ENCODE peak calls at places on chromosomes 13 and 19, in six cellular contexts. F is sigmoid colon, X is body of pancreas, I is transverse colon, N is uterus, P is breast epithelium. S is an unnamed sample.

GRCh38 chr13:105139380-105140285 is 1395.8 kb downstream of the EFNB2 start:
- DNase-seq in F (peak), X (peak), I (peak), N (no peak), P (peak), S (peak)

GRCh38 chr13:99864627-99864990 is 107.0 kb downstream of the ZIC5 start:
- DNase-seq in F (no peak), X (no peak), I (no peak), N (no peak), P (no peak), S (no peak)

GRCh38 chr13:40910324-40911050 is 108.6 kb downstream of the ELF1 start:
- DNase-seq in F (no peak), X (no peak), I (no peak), N (no peak), P (no peak), S (no peak)

GRCh38 chr13:113882266-113882627 is 18.4 kb upstream of the GAS6 start:
- DNase-seq in F (no peak), X (peak), I (no peak), N (no peak), P (no peak), S (peak)

GRCh38 chr13:112893570-112894422 is 75.2 kb upstream of the MCF2L start:
- DNase-seq in F (no peak), X (peak), I (peak), N (no peak), P (no peak), S (no peak)

GRCh38 chr19:53057904-53058579 is 13.5 kb downstream of the ERVV-2 start:
- DNase-seq in F (no peak), X (peak), I (no peak), N (no peak), P (no peak), S (no peak)

GRCh38 chr19:17037966-17038500 is 11.4 kb upstream of the CPAMD8 start:
- DNase-seq in F (no peak), X (no peak), I (no peak), N (no peak), P (no peak), S (no peak)

GRCh38 chr19:35357867-35358573 is at the start of gene FFAR3:
- DNase-seq in F (peak), X (peak), I (no peak), N (no peak), P (no peak), S (peak)

GRCh38 chr19:50178320-50178719 is 15.2 kb upstream of the IZUMO2 start:
- DNase-seq in F (no peak), X (no peak), I (peak), N (no peak), P (no peak), S (no peak)

GRCh38 chr13:25203256-25203794 is 31.2 kb upstream of the AMER2 start:
- DNase-seq in F (no peak), X (no peak), I (no peak), N (no peak), P (no peak), S (no peak)

GRCh38 chr19:5997371-5997770 is 19.4 kb upstream of the RANBP3 start:
- DNase-seq in F (no peak), X (no peak), I (no peak), N (no peak), P (no peak), S (no peak)

GRCh38 chr19:2014081-2014693 is 1.3 kb downstream of the BTBD2 start:
- DNase-seq in F (peak), X (no peak), I (no peak), N (no peak), P (no peak), S (no peak)
- H3K4me3 ChIP-seq in F (peak), X (no peak), I (no peak), N (peak), P (peak), S (no peak)

GRCh38 chr19:39846678-39847486 is 703 bp upstream of the FBL start:
- DNase-seq in F (no peak), X (no peak), I (peak), N (no peak), P (no peak), S (no peak)

GRCh38 chr19:39845172-39845571 is 1.0 kb downstream of the FBL start:
- DNase-seq in F (no peak), X (no peak), I (no peak), N (no peak), P (no peak), S (no peak)

GRCh38 chr19:39847525-39847924 is 1.3 kb upstream of the FBL start:
- DNase-seq in F (no peak), X (no peak), I (no peak), N (no peak), P (no peak), S (no peak)

GRCh38 chr19:39845621-39846175 is 481 bp downstream of the FBL start:
- DNase-seq in F (no peak), X (no peak), I (no peak), N (no peak), P (no peak), S (no peak)

DNA sequence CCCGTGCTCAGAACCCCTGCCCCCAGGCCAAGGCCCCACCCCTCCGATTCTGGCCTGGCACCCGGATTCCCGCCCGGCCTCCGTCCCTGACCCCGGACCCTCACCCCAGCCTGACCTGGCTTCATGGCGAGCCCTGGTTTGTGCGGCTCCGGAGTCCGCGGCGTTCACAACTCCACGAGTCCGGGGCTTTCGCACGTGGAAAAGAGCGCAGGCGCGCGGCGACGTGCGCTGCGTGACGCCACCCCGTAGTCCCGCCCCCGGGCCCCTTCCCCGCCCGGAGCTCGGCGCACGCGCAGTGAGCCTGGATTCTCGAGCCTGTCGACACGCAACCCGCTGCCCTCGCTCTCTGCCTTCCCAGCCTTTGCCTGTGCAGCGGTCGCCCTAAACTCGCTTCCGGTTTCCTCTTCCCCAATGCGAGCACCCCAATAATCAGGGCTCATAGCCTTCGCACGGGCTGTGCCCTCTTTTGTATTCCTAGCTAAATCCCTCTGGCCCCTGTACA is at the start of gene FBL:
- DNase-seq in F (peak), X (peak), I (peak), N (peak), P (peak), S (peak)
- TF ChIP-seq POLR2A in F (no peak), X (peak), I (peak), N (peak), P (peak), S (peak)

GRCh38 chr13:87052731-87053130 is 618.4 kb upstream of the SLITRK5 start:
- DNase-seq in F (no peak), X (no peak), I (no peak), N (no peak), P (no peak), S (no peak)
- H3K4me3 ChIP-seq in F (no peak), X (no peak), I (no peak), N (no peak), P (no peak), S (no peak)

GRCh38 chr19:4134351-4134750 is 10.4 kb upstream of the MAP2K2 start:
- DNase-seq in F (no peak), X (no peak), I (no peak), N (no peak), P (no peak), S (no peak)

GRCh38 chr19:4136680-4137088 is 12.8 kb upstream of the MAP2K2 start:
- DNase-seq in F (no peak), X (no peak), I (peak), N (no peak), P (no peak), S (no peak)

DNA sequence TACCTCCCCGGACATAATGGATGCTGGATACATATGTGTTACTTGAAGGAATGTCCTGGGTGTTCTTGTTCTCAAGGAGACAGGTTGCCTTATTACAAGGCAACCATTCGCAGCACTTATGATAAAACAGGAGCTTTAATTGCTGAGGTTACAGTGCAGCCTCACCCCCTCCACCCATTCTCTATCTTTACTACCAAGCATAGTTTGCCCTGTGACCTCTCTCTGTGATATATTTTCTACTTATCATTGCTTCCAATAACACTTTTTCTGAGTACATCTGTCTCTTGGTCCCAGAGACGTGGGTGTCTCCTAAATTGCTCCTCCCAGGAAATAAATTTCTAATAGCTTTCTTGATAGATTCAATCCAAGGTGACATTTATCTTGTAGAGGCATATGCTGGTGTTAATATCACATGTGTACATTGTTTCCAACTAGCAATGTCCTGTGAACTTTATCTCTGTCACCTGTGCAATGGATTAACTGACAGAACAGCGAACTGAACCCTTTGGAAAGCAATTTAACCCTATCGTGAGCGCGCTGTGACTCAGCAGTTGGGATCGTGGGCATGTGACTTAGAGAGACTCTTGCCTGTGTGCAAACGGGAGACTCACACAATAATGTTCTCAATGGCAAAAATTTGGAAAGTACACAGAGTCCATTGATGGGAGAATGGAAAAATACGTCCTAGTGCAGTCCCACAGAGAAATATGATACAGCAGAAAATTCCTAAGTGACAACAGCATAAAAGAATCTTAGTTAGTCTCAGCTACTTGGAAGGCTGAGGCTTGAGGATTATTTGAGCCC is 6.9 kb upstream of the MAP2K2 start:
- DNase-seq in F (no peak), X (no peak), I (peak), N (no peak), P (no peak), S (no peak)
- TF ChIP-seq POLR2A in F (no peak), X (no peak), I (no peak), N (no peak), P (no peak), S (no peak)

GRCh38 chr19:44959691-44960090 is 4.5 kb downstream of the CLPTM1 start:
- DNase-seq in F (no peak), X (no peak), I (no peak), N (no peak), P (no peak), S (no peak)

GRCh38 chr19:44960906-44961734 is 5.9 kb downstream of the CLPTM1 start:
- DNase-seq in F (no peak), X (no peak), I (peak), N (no peak), P (no peak), S (no peak)

GRCh38 chr19:44958090-44958489 is 2.9 kb downstream of the CLPTM1 start:
- DNase-seq in F (no peak), X (no peak), I (no peak), N (no peak), P (no peak), S (no peak)

GRCh38 chr19:44961821-44962220 is 6.6 kb downstream of the CLPTM1 start:
- DNase-seq in F (no peak), X (no peak), I (no peak), N (no peak), P (no peak), S (no peak)
- H3K4me3 ChIP-seq in F (no peak), X (no peak), I (no peak), N (no peak), P (no peak), S (no peak)

GRCh38 chr13:77918391-77919261 is at the start of gene EDNRB:
- DNase-seq in F (peak), X (peak), I (peak), N (peak), P (no peak), S (peak)
- TF ChIP-seq POLR2A in F (no peak), X (peak), I (no peak), N (no peak), P (no peak), S (no peak)